ENCODE peak calls at places on chromosome 19, in nine cellular contexts. M, T, O, Q, F, S, J, C and B are unnamed samples.

GRCh38 chr19:46618670-46619231 is 6.1 kb downstream of the PTGIR start:
- DNase-seq in M (no peak), T (no peak), O (peak; percentile 43), Q (no peak), F (no peak), S (no peak), J (no peak), C (no peak), B (peak; percentile 76)

GRCh38 chr19:3959766-3960131 is 11.2 kb downstream of the DAPK3 start:
- DNase-seq in M (no peak), T (no peak), O (no peak), Q (no peak), F (no peak), S (no peak), J (no peak), C (no peak), B (no peak)

GRCh38 chr19:7795555-7796161 is 32.6 kb downstream of the CLEC4M start:
- DNase-seq in M (no peak), T (no peak), O (peak; percentile 24), Q (no peak), F (no peak), S (no peak), J (no peak), C (no peak), B (no peak)

GRCh38 chr19:14381689-14382474 is 638 bp downstream of the ADGRE5 start:
- DNase-seq in M (peak; percentile 74), T (peak; percentile 40), O (peak; percentile 89), Q (peak; percentile 87), F (peak; percentile 23), S (no peak), J (peak; percentile 42), C (no peak), B (no peak)

GRCh38 chr19:7612282-7613274 is 16.8 kb downstream of the XAB2 start:
- DNase-seq in M (no peak), T (no peak), O (no peak), Q (no peak), F (no peak), S (no peak), J (no peak), C (no peak), B (no peak)

GRCh38 chr19:29860492-29860891 is 48.7 kb downstream of the CCNE1 start:
- DNase-seq in M (peak; percentile 82), T (no peak), O (peak; percentile 46), Q (no peak), F (no peak), S (no peak), J (no peak), C (no peak), B (no peak)

GRCh38 chr19:35088514-35088913 is 27.1 kb upstream of the FXYD3 start:
- DNase-seq in M (peak; percentile 77), T (no peak), O (no peak), Q (no peak), F (peak; percentile 41), S (no peak), J (peak; percentile 88), C (no peak), B (no peak)

GRCh38 chr19:12668937-12669271 is 2.3 kb downstream of the WDR83 start:
- DNase-seq in M (peak; percentile 43), T (peak; percentile 40), O (peak; percentile 75), Q (peak; percentile 63), F (peak; percentile 7), S (no peak), J (no peak), C (peak; percentile 62), B (peak; percentile 55)

GRCh38 chr19:46493236-46494114 is 2.2 kb downstream of the PNMA8B start:
- DNase-seq in M (peak; percentile 54), T (peak; percentile 55), O (no peak), Q (peak; percentile 46), F (no peak), S (no peak), J (no peak), C (no peak), B (no peak)

GRCh38 chr19:18300930-18301717 is 19.7 kb upstream of the JUND start:
- DNase-seq in M (no peak), T (peak; percentile 82), O (peak; percentile 81), Q (no peak), F (peak; percentile 60), S (no peak), J (peak; percentile 38), C (peak; percentile 69), B (peak; percentile 50)

GRCh38 chr19:18063463-18063862 is 23.3 kb downstream of the IL12RB1 start:
- DNase-seq in M (peak; percentile 69), T (no peak), O (peak; percentile 65), Q (no peak), F (no peak), S (no peak), J (no peak), C (no peak), B (peak; percentile 59)

GRCh38 chr19:23071087-23071511 is 45.7 kb upstream of the ZNF730 start:
- DNase-seq in M (no peak), T (peak; percentile 37), O (peak; percentile 9), Q (no peak), F (no peak), S (no peak), J (no peak), C (no peak), B (peak; percentile 35)

GRCh38 chr19:8580710-8581281 is 3.6 kb upstream of the MYO1F start:
- DNase-seq in M (peak; percentile 90), T (peak; percentile 80), O (peak; percentile 87), Q (peak; percentile 85), F (no peak), S (peak; percentile 44), J (peak; percentile 87), C (peak; percentile 78), B (peak; percentile 87)

GRCh38 chr19:47633516-47633915 is 24.6 kb downstream of the BICRA start:
- DNase-seq in M (no peak), T (no peak), O (no peak), Q (no peak), F (no peak), S (no peak), J (no peak), C (no peak), B (no peak)

GRCh38 chr19:20928371-20928770 is 5.3 kb downstream of the ZNF85 start:
- DNase-seq in M (no peak), T (no peak), O (no peak), Q (no peak), F (peak; percentile 8), S (no peak), J (peak; percentile 5), C (no peak), B (no peak)

GRCh38 chr19:33266971-33267484 is 35.3 kb downstream of the CEBPA start:
- DNase-seq in M (no peak), T (no peak), O (no peak), Q (no peak), F (no peak), S (no peak), J (no peak), C (no peak), B (no peak)
- H3K4me3 ChIP-seq in M (no peak overlapping the region), T (no peak overlapping the region), O (no peak overlapping the region), Q (no peak overlapping the region), F (no peak overlapping the region), S (no peak overlapping the region), J (no peak overlapping the region), C (no peak overlapping the region), B (no peak overlapping the region)

DNA sequence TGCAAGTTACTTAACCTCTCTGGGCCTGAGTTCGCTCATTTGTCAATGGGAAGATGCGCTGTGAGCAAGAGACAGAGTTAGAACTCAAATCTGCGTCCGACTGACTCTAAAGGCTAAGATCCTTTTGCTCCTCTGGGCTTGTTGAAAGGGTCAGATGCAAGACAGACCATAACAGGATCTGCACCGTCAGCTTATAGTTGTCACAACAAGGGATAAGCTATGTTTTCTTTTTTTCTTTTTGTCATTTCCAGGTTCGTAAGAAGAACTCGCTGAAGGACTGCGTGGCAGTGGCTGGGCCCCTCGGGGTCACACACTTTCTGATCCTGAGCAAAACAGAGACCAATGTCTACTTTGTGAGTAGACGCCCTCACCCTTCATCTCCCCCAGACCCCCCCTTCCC is 1.1 kb downstream of the PPAN start:
- DNase-seq in M (no peak), T (no peak), O (no peak), Q (no peak), F (no peak), S (no peak), J (no peak), C (no peak), B (no peak)
- H3K4me3 ChIP-seq in M (peak overlapping the region; percentile 80), T (peak overlapping the region; percentile 54), O (peak overlapping the region; percentile 77), Q (peak overlapping the region; percentile 69), F (peak overlapping the region; percentile 95), S (peak overlapping the region; percentile 95), J (peak overlapping the region; percentile 87), C (no peak overlapping the region), B (peak overlapping the region; percentile 74)

DNA sequence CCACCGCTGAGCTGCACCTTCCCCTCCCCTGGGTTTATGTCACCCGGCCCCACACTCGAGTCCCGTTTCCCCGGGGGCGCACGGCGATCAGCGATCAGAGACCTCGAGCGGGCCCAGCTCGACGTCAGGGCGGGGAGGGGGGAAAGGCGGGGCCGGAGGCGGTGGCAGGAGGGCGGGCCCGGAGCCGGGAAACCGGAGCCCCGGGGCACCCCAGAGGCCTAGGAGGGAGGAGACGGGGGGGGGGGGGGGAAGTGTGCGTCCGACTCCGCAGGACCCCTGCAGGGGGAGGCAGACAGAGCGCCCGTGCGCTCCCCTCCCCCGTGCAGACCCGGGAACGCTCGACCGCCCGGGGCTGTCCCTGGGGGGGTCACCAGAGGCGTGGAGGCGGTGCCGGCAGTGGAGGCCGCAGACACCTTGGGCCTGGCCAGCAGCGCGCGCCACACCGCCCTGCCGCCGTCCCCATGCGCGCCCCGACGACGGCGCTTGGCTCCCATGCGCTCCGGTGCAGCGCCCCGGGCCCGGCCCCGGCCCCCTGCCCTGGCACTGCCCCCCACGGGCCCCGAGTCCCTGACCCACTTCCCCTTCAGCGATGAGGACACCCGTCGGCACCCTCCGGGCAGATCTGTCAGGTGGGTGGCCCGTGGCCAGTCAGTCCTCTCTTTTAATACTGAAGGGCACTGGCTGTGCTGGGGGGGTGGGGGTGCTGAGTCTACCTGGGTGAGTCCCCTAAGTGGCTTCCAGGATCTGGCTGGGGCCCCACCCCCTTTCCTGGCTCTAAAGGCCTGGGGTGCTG is 11.8 kb downstream of the PDE4A start:
- DNase-seq in M (peak; percentile 25), T (peak; percentile 82), O (peak; percentile 89), Q (peak; percentile 63), F (no peak), S (no peak), J (no peak), C (no peak), B (peak; percentile 55)
- H3K4me3 ChIP-seq in M (no peak overlapping the region), T (peak overlapping the region; percentile 43), O (peak overlapping the region; percentile 64), Q (no peak overlapping the region), F (peak overlapping the region; percentile 59), S (peak overlapping the region; percentile 70), J (peak overlapping the region; percentile 44), C (peak overlapping the region; percentile 53), B (peak overlapping the region; percentile 12)

DNA sequence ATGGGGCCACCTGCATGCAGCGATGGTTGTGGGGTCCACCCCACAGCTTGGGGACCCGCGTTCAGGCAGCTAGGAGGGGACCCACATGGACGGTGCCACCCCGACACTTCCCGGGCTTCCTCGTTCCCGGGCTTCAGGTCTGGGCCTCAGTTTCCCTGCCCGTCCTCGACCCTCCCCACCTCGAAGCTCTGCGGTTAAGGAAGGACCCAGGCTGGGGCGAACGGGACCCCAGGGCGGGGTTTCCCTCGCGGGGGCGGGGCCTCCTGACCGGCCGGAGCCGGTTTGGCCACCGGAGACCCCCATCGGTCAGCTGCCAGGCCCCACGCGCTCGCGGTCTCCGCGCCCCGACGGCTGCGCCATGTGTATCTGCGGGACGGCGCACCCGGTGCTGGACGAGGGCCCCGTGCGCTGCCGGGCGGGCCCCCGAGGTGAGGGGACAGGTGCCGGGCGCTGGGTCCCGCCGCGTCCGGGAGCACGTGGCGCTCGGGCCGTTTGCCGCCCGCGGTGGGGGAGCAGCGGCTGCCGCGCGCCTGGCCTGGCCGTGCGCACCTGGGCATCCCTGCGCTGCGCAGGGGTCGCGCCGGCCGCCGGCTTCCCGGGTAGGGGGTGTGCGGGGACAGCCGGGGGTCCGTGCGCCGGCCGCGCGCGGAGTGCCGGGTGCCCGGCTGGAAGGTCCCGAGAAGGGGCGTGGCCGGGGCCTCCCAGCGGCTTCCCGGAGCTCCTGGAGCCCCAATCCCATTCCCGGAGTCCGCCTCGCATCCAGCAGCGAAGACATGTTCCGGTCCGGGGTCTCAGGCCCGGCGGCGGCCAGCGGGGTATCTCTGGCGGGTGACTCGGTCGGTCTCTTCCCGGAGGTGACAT is 4.2 kb downstream of the ARHGAP45 start:
- DNase-seq in M (no peak), T (no peak), O (no peak), Q (no peak), F (no peak), S (no peak), J (no peak), C (no peak), B (peak; percentile 62)
- H3K4me3 ChIP-seq in M (no peak overlapping the region), T (no peak overlapping the region), O (no peak overlapping the region), Q (no peak overlapping the region), F (no peak overlapping the region), S (peak overlapping the region; percentile 49), J (no peak overlapping the region), C (no peak overlapping the region), B (peak overlapping the region; percentile 13)